ENCODE peak calls at places on chromosome 4, in six cellular contexts. N is A549; C is IMR-90; O is CD8-positive, alpha-beta memory T cell; B is upper lobe of left lung; U is psoas muscle. Q is an unnamed sample.

GRCh38 chr4:178165909-178166308 is 723.7 kb upstream of the AGA start:
- DNase-seq in O (no peak), N (no peak), B (no peak), U (no peak), C (no peak), Q (no peak)

GRCh38 chr4:12409507-12410190 is 981.0 kb upstream of the HS3ST1 start:
- DNase-seq in C (no peak), O (no peak), U (no peak), N (no peak), B (no peak), Q (no peak)

GRCh38 chr4:74038161-74039064 is at the start of gene CXCL3:
- DNase-seq in N (peak; percentile 46), C (peak; percentile 40), O (peak; percentile 48), U (peak; percentile 75), B (peak; percentile 96), Q (no peak)

GRCh38 chr4:1980561-1981041 is 28.2 kb downstream of the NELFA start:
- DNase-seq in B (peak; percentile 41), U (no peak), C (no peak), N (no peak), O (no peak), Q (no peak)

GRCh38 chr4:173522160-173522873 is 7.7 kb downstream of the HAND2 start:
- DNase-seq in O (no peak), U (peak; percentile 85), B (peak; percentile 93), N (no peak), C (peak; percentile 85), Q (no peak)

GRCh38 chr4:25702848-25703247 is 47.2 kb downstream of the SLC34A2 start:
- DNase-seq in U (no peak), C (peak; percentile 67), O (no peak), B (no peak), N (no peak), Q (no peak)

GRCh38 chr4:74123065-74123728 is 24.2 kb upstream of the CXCL2 start:
- DNase-seq in B (no peak), C (peak; percentile 15), U (no peak), O (no peak), N (no peak), Q (no peak)

GRCh38 chr4:25813705-25814104 is 49.1 kb downstream of the SEL1L3 start:
- DNase-seq in O (no peak), B (no peak), C (peak; percentile 75), N (peak; percentile 18), U (no peak), Q (no peak)

GRCh38 chr4:14924945-14925344 is 77.3 kb upstream of the CPEB2 start:
- DNase-seq in C (no peak), O (peak; percentile 51), U (no peak), N (no peak), B (no peak), Q (no peak)

GRCh38 chr4:41935652-41936021 is 408 bp downstream of the TMEM33 start:
- DNase-seq in O (no peak), B (no peak), N (peak; percentile 8), C (peak; percentile 10), U (no peak), Q (no peak)

GRCh38 chr4:83208776-83209365 is 75.7 kb downstream of the COQ2 start:
- DNase-seq in O (no peak), N (peak; percentile 13), U (no peak), C (no peak), B (no peak), Q (no peak)

GRCh38 chr4:152540293-152540674 is 4.4 kb upstream of the FBXW7 start:
- DNase-seq in C (no peak), N (no peak), B (no peak), U (no peak), O (no peak), Q (no peak)

GRCh38 chr4:41525129-41525528 is 12.8 kb upstream of the LIMCH1 start:
- DNase-seq in U (no peak), B (peak; percentile 6), C (peak; percentile 69), O (no peak), N (peak; percentile 38), Q (no peak)

GRCh38 chr4:139815646-139816601 is 150.3 kb downstream of the MGST2 start:
- DNase-seq in C (peak; percentile 90), O (no peak), U (peak; percentile 78), B (no peak), N (no peak), Q (no peak)

GRCh38 chr4:125833-126232 is 1.5 kb downstream of the ZNF718 start:
- DNase-seq in N (no peak), O (no peak), C (no peak), U (no peak), B (no peak), Q (no peak)

GRCh38 chr4:112916868-112917267 is 132.6 kb upstream of the ANK2 start:
- DNase-seq in B (no peak), C (peak; percentile 18), N (no peak), U (no peak), O (no peak), Q (no peak)

GRCh38 chr4:28062562-28062961 is 1201.9 kb downstream of the STIM2 start:
- DNase-seq in N (no peak), B (no peak), C (no peak), U (no peak), O (no peak), Q (no peak)

GRCh38 chr4:77126844-77127614 is 30.0 kb upstream of the CCNG2 start:
- DNase-seq in B (no peak), O (no peak), U (no peak), N (no peak), C (no peak), Q (no peak)

GRCh38 chr4:124783847-124784246 is 71.3 kb upstream of the ANKRD50 start:
- DNase-seq in C (peak; percentile 90), O (no peak), B (no peak), N (no peak), U (no peak), Q (no peak)

GRCh38 chr4:25060586-25061340 is 30.0 kb upstream of the LGI2 start:
- DNase-seq in C (no peak), N (no peak), B (no peak), U (no peak), O (no peak), Q (no peak)

GRCh38 chr4:182929296-182929695 is 12.1 kb upstream of the DCTD start:
- DNase-seq in U (no peak), O (no peak), N (no peak), B (no peak), C (peak; percentile 97), Q (no peak)

GRCh38 chr4:52825311-52826090 is 36.6 kb upstream of the RASL11B start:
- DNase-seq in U (no peak), N (no peak), C (peak; percentile 10), O (no peak), B (no peak), Q (no peak)

GRCh38 chr4:95255396-95256107 is 293.2 kb downstream of the UNC5C start:
- DNase-seq in O (no peak), N (no peak), U (no peak), C (peak; percentile 77), B (no peak), Q (no peak)

GRCh38 chr4:2280531-2281300 is 18.8 kb upstream of the MXD4 start:
- DNase-seq in O (no peak), U (no peak), B (no peak), N (no peak), C (no peak), Q (no peak)

GRCh38 chr4:2292679-2293108 is 30.8 kb upstream of the MXD4 start:
- DNase-seq in O (no peak), B (no peak), C (peak; percentile 75), U (no peak), N (no peak), Q (no peak)

GRCh38 chr4:142406917-142407501 is 439.1 kb downstream of the INPP4B start:
- DNase-seq in O (peak; percentile 47), U (no peak), C (no peak), B (no peak), N (no peak), Q (no peak)

GRCh38 chr4:6943870-6944195 is 34.2 kb downstream of the TBC1D14 start:
- DNase-seq in N (no peak), B (no peak), O (no peak), U (no peak), C (no peak), Q (no peak)

GRCh38 chr4:6944311-6945051 is 34.9 kb downstream of the TBC1D14 start:
- DNase-seq in C (no peak), O (no peak), N (no peak), B (no peak), U (no peak), Q (no peak)

GRCh38 chr4:6942238-6942800 is 32.7 kb downstream of the TBC1D14 start:
- DNase-seq in U (peak; percentile 48), B (no peak), N (peak; percentile 29), O (peak; percentile 58), C (peak; percentile 98), Q (peak; percentile 63)

GRCh38 chr4:6941796-6942195 is 32.2 kb downstream of the TBC1D14 start:
- DNase-seq in U (no peak), C (no peak), O (no peak), N (no peak), B (no peak), Q (no peak)

GRCh38 chr4:6943012-6943869 is 33.6 kb downstream of the TBC1D14 start:
- DNase-seq in B (no peak), U (peak; percentile 47), C (no peak), O (no peak), N (no peak), Q (no peak)
- H3K27ac ChIP-seq in B (peak overlapping the region; percentile 63), U (peak overlapping the region; percentile 21), C (peak overlapping the region; percentile 90), O (peak overlapping the region; percentile 47), N (peak overlapping the region; percentile 72), Q (peak overlapping the region; percentile 83)

GRCh38 chr4:38842998-38843397 is 13.6 kb downstream of the TLR6 start:
- DNase-seq in N (no peak), O (no peak), B (no peak), C (no peak), U (no peak), Q (no peak)

DNA sequence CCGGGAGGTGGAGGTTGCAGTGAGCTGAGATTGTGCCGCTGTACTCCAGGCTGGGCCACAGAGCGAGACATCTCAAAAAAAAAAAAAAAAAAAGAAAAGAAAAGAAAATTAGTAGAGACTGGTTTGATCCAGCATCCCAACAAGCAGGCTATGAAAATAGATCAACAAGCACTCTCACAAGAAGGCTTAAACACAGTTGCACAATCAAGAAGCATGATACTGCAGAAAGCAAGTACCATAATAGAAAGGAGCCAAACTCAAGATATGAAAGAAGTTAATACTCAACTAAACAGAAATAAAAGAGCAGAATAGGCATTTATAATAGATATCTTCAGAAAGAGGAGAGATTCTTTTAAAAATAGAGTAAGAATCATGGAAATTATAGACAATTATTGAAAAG is 10.6 kb downstream of the TLR6 start:
- DNase-seq in C (no peak), B (no peak), O (no peak), U (no peak), N (no peak), Q (no peak)
- H3K27ac ChIP-seq in C (no peak overlapping the region), B (no peak overlapping the region), O (no peak overlapping the region), U (no peak overlapping the region), N (no peak overlapping the region), Q (no peak overlapping the region)

DNA sequence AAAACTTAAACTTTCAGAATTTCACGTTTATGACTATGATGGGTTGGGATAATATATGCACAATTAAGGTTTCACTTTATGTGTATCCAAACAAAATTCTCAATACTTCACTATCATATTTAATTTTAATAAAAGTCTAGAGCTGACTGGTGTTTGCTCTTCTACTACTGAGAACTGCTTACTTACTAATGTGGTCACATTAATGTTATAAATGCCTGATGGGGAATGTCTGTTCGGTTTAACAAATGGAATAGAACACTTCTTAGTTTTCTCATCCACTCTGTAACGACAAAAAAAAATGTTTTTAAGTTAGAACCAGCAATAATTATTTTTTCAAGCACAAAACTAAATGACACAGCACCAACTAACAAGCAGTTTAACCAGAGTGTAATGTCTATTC is 34.3 kb downstream of the CDKL2 start:
- DNase-seq in B (no peak), U (no peak), N (no peak), O (no peak), C (no peak), Q (no peak)
- H3K27ac ChIP-seq in B (no peak overlapping the region), U (no peak overlapping the region), N (no peak overlapping the region), O (no peak overlapping the region), C (no peak overlapping the region), Q (no peak overlapping the region)

GRCh38 chr4:8346838-8347605 is 77.5 kb downstream of the HTRA3 start:
- DNase-seq in U (no peak), B (no peak), C (no peak), O (no peak), N (no peak), Q (no peak)
- H3K27ac ChIP-seq in U (no peak overlapping the region), B (no peak overlapping the region), C (no peak overlapping the region), O (no peak overlapping the region), N (no peak overlapping the region), Q (no peak overlapping the region)

Q was measured in epithelial cell of prostate.